ENCODE peak calls at places on chromosomes 6 and 20, in five cellular contexts. One of them, this sample, is unnamed.

GRCh38 chr6:112468359-112468758 is 121.2 kb downstream of the RFPL4B start:
- DNase-seq in HepG2: no peak
- DNase-seq in H1: no peak
- DNase-seq in HCT116: no peak
- DNase-seq in K562: no peak
- DNase-seq in this sample: no peak

GRCh38 chr20:3237011-3237957 is 1.7 kb downstream of the SLC4A11 start:
- DNase-seq in K562: no peak
- DNase-seq in H1: no peak
- DNase-seq in HCT116: no peak
- DNase-seq in HepG2: no peak
- DNase-seq in this sample: no peak

GRCh38 chr20:15899972-15900371 is 673.3 kb downstream of the KIF16B start:
- DNase-seq in HepG2: no peak
- DNase-seq in K562: no peak
- DNase-seq in HCT116: no peak
- DNase-seq in H1: no peak
- DNase-seq in this sample: no peak

GRCh38 chr20:45433316-45433715 is 17.4 kb downstream of the PIGT start:
- DNase-seq in H1: no peak
- DNase-seq in K562: no peak
- DNase-seq in HepG2: no peak
- DNase-seq in HCT116: no peak
- DNase-seq in this sample: no peak

GRCh38 chr20:17666491-17666890 is 15.6 kb downstream of the RRBP1 start:
- DNase-seq in HepG2: no peak
- DNase-seq in K562: no peak
- DNase-seq in HCT116: no peak
- DNase-seq in H1: no peak
- DNase-seq in this sample: no peak

GRCh38 chr20:46058656-46059281 is 29.8 kb downstream of the SLC12A5 start:
- DNase-seq in HepG2: no peak
- DNase-seq in H1: peak; percentile 86
- DNase-seq in K562: no peak
- DNase-seq in HCT116: no peak
- DNase-seq in this sample: no peak

GRCh38 chr6:74606488-74607135 is 599.2 kb downstream of the COL12A1 start:
- DNase-seq in H1: no peak
- DNase-seq in HCT116: no peak
- DNase-seq in K562: no peak
- DNase-seq in HepG2: no peak
- DNase-seq in this sample: no peak

GRCh38 chr20:57408131-57408530 is 16.9 kb downstream of the RBM38 start:
- DNase-seq in HepG2: no peak
- DNase-seq in HCT116: no peak
- DNase-seq in K562: no peak
- DNase-seq in H1: no peak
- DNase-seq in this sample: no peak

GRCh38 chr20:34621383-34622367 is 55.2 kb downstream of the PIGU start:
- DNase-seq in H1: no peak
- DNase-seq in K562: no peak
- DNase-seq in HCT116: no peak
- DNase-seq in HepG2: peak; percentile 100
- DNase-seq in this sample: no peak

GRCh38 chr6:16229710-16230109 is 8.7 kb upstream of the GMPR start:
- DNase-seq in HCT116: no peak
- DNase-seq in K562: no peak
- DNase-seq in H1: no peak
- DNase-seq in HepG2: no peak
- DNase-seq in this sample: no peak

GRCh38 chr20:1437222-1437904 is 29.3 kb downstream of the NSFL1C start:
- DNase-seq in H1: peak; percentile 80
- DNase-seq in HepG2: peak; percentile 83
- DNase-seq in HCT116: peak; percentile 71
- DNase-seq in K562: peak; percentile 59
- DNase-seq in this sample: peak; percentile 40

GRCh38 chr20:25076731-25077609 is 5.0 kb downstream of the VSX1 start:
- DNase-seq in HCT116: peak; percentile 73
- DNase-seq in K562: no peak
- DNase-seq in HepG2: peak; percentile 82
- DNase-seq in H1: no peak
- DNase-seq in this sample: no peak

GRCh38 chr6:120805267-120805666 is 529.0 kb downstream of the TBC1D32 start:
- DNase-seq in K562: no peak
- DNase-seq in H1: no peak
- DNase-seq in HCT116: no peak
- DNase-seq in HepG2: no peak
- DNase-seq in this sample: no peak

GRCh38 chr6:56359201-56359899 is 112.0 kb upstream of the COL21A1 start:
- DNase-seq in HepG2: peak; percentile 74
- DNase-seq in K562: peak; percentile 63
- DNase-seq in H1: peak; percentile 73
- DNase-seq in HCT116: peak; percentile 72
- DNase-seq in this sample: peak; percentile 26

GRCh38 chr20:49601153-49601924 is 33.4 kb upstream of the PTGIS start:
- DNase-seq in K562: no peak
- DNase-seq in H1: no peak
- DNase-seq in HCT116: no peak
- DNase-seq in HepG2: no peak
- DNase-seq in this sample: no peak

GRCh38 chr20:49607568-49607967 is 39.6 kb upstream of the PTGIS start:
- DNase-seq in K562: no peak
- DNase-seq in H1: no peak
- DNase-seq in HepG2: no peak
- DNase-seq in HCT116: no peak
- DNase-seq in this sample: no peak

GRCh38 chr20:49599746-49600113 is 31.8 kb upstream of the PTGIS start:
- DNase-seq in K562: no peak
- DNase-seq in HepG2: no peak
- DNase-seq in HCT116: no peak
- DNase-seq in H1: no peak
- DNase-seq in this sample: no peak

GRCh38 chr20:49602370-49603208 is 34.7 kb upstream of the PTGIS start:
- DNase-seq in K562: no peak
- DNase-seq in H1: no peak
- DNase-seq in HCT116: no peak
- DNase-seq in HepG2: no peak
- DNase-seq in this sample: no peak

GRCh38 chr20:49603209-49603627 is 35.3 kb upstream of the PTGIS start:
- DNase-seq in H1: no peak
- DNase-seq in HepG2: peak; percentile 84
- DNase-seq in HCT116: no peak
- DNase-seq in K562: no peak
- DNase-seq in this sample: no peak
- TF ChIP-seq RAD21 in H1: peak; percentile 66
- TF ChIP-seq RAD21 in HepG2: peak; percentile 82
- TF ChIP-seq RAD21 in HCT116: peak; percentile 53
- TF ChIP-seq RAD21 in K562: no peak
- TF ChIP-seq RAD21 in this sample: no peak

GRCh38 chr6:170124836-170125235 is 166.0 kb downstream of the DLL1 start:
- DNase-seq in HCT116: no peak
- DNase-seq in HepG2: no peak
- DNase-seq in K562: no peak
- DNase-seq in H1: peak; percentile 32
- DNase-seq in this sample: no peak

GRCh38 chr6:170128346-170128745 is 162.5 kb downstream of the DLL1 start:
- DNase-seq in HepG2: no peak
- DNase-seq in HCT116: no peak
- DNase-seq in K562: no peak
- DNase-seq in H1: peak; percentile 19
- DNase-seq in this sample: no peak

GRCh38 chr6:170124150-170124549 is 166.7 kb downstream of the DLL1 start:
- DNase-seq in HCT116: no peak
- DNase-seq in K562: no peak
- DNase-seq in HepG2: no peak
- DNase-seq in H1: peak; percentile 10
- DNase-seq in this sample: no peak

GRCh38 chr6:170127151-170127550 is 163.7 kb downstream of the DLL1 start:
- DNase-seq in K562: no peak
- DNase-seq in H1: peak; percentile 26
- DNase-seq in HCT116: no peak
- DNase-seq in HepG2: no peak
- DNase-seq in this sample: no peak

DNA sequence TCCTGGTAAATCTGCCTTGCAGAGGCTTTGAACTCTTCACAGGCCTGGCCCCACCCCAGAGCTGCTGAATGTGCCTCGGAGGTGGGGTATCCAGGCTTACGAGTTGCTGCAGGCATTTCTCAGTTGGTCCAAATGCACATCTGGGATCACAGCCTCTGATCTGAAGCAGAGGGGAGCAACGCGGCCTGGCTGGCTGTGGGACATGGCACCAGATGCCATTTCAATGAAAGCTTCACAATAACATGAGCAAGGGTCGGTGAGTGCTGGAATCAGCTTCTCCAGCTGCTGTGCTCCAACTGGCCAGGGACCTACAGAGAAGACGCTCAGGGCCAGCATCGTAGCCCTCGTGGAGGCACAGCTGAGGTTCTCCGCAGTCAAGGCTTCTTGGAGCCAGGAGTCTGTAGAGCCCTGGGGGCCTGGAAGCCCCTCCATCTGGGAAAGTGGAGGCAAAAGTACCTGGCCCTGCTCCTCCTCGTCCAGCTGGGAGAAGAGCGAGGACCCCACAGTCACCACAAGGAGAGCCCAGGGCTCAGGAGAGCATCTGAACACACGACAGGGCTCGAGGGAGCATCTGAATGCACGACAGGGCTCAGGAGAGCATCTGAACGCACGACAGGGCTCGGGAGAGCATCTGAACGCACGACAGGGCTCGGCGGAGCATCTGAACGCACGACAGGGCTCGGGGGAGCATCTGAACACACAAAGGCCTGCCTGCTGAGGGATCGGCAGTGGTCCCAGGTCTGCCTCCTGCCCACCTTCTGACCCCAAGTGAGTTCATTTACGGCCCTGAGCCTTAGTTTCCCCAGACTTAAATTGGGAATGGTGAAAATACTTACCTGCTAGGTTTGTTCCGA is 165.2 kb downstream of the DLL1 start:
- DNase-seq in H1: peak; percentile 23
- DNase-seq in K562: no peak
- DNase-seq in HepG2: no peak
- DNase-seq in HCT116: no peak
- DNase-seq in this sample: no peak
- TF ChIP-seq ZNF274 in H1: no peak
- TF ChIP-seq ZNF274 in K562: no peak
- TF ChIP-seq ZNF274 in HepG2: no peak
- TF ChIP-seq ZNF274 in HCT116: no peak
- TF ChIP-seq ZNF274 in this sample: no peak

GRCh38 chr6:90220273-90220672 is 76.4 kb downstream of the BACH2 start:
- DNase-seq in HepG2: no peak
- DNase-seq in HCT116: no peak
- DNase-seq in K562: no peak
- DNase-seq in H1: no peak
- DNase-seq in this sample: no peak

GRCh38 chr6:90214966-90215365 is 81.7 kb downstream of the BACH2 start:
- DNase-seq in K562: no peak
- DNase-seq in HepG2: no peak
- DNase-seq in H1: no peak
- DNase-seq in HCT116: no peak
- DNase-seq in this sample: no peak

GRCh38 chr6:90216081-90216977 is 80.3 kb downstream of the BACH2 start:
- DNase-seq in HepG2: peak; percentile 33
- DNase-seq in HCT116: no peak
- DNase-seq in H1: no peak
- DNase-seq in K562: no peak
- DNase-seq in this sample: no peak

GRCh38 chr6:90219168-90219985 is 77.3 kb downstream of the BACH2 start:
- DNase-seq in K562: no peak
- DNase-seq in HepG2: no peak
- DNase-seq in H1: no peak
- DNase-seq in HCT116: no peak
- DNase-seq in this sample: no peak

DNA sequence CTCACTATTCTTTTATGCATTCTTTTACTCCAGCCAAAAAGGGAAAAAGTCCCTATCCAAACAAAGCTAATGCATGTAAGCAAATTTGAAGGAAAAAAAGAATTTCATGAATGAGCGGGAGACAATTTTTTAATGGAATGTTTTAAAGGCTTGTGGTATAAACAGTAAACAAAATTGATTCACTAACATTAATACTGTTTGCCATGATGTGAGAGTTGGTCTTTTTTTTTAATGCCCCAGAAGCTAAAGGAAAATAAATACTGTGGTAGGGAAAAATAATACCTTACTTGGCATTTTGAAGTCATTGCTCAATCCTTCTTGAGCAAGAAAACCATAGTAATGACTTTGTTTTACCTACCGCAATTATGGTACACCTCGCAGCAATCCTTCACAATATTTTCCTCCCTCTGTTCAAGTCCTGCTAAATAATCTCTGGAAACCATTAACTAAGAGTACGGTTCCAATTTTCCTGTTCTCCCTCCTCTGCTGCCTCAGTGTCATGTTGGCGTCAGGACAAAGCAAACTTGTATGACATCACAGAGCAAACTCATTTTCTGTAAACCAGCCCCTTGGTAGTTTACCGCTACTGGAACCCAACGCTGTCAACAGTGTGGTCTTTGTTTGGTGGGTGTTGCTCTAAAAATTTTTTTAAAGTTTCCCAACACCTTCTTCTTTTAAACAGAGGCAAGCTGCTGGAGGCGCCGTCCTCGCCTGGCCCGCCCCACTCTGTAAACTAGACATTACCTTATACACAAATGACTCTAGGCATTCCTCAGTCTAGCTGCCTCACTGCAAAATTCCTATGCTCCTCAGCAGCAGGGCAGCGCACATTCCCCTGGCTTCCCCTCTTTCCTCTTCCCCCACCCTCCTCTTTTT is 78.8 kb downstream of the BACH2 start:
- DNase-seq in HCT116: no peak
- DNase-seq in HepG2: peak; percentile 62
- DNase-seq in H1: peak; percentile 52
- DNase-seq in K562: no peak
- DNase-seq in this sample: no peak
- TF ChIP-seq RAD21 in HCT116: no peak
- TF ChIP-seq RAD21 in HepG2: no peak
- TF ChIP-seq RAD21 in H1: no peak
- TF ChIP-seq RAD21 in K562: no peak
- TF ChIP-seq RAD21 in this sample: no peak

DNA sequence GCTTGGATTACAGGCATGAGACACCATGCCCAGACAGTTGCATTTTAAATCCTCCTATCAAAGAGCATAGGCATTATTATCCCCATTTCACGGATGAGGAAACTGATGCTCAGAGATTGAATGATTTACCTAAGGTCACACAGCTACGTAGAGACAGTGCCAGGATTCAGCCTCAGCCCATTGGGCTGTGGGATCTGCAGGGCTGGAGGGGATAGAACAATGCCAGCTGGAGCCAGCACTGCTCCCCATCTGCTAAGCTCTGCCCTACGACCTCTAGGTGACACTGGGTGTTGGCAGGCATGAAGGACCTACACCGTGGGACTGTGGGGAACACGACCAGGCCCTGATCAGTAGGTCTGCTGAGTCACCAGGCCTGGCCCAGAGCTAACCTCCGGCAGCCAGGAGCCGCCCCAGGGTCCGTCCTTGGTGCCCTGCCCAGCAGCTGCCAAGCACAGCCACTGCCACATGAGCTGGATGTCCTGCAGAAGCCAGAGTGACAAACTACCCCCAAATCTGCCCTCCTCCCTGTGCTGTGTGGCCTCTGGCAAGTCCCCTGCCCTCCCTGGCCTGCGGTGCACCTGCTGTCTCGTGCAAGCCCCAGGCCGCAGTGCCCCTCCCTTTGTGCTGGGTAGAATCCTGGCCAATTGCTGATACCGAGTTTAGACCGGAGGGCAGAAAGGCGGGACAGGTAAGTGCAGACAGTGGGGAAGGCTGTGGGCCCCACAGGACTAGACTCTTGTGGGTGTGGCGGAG is 47.6 kb upstream of the PTGIS start:
- DNase-seq in H1: no peak
- DNase-seq in K562: no peak
- DNase-seq in HCT116: no peak
- DNase-seq in HepG2: peak; percentile 62
- DNase-seq in this sample: no peak
- TF ChIP-seq ZNF274 in H1: no peak
- TF ChIP-seq ZNF274 in K562: no peak
- TF ChIP-seq ZNF274 in HCT116: no peak
- TF ChIP-seq ZNF274 in HepG2: no peak
- TF ChIP-seq ZNF274 in this sample: no peak